ENCODE peak calls at places on chromosomes 16 and 17, in ten cellular contexts. M is cardiac fibroblast; L is NCI-H1417; K is AG04450; T is stimulated activated CD4-positive, alpha-beta T cell treated with anti-CD3 and anti-CD28 coated beads, TNF-alpha, amount 100 ng/mL, for 4 hours; G is AG04449; E is glutamatergic neuron; H is EH; I is HTR-8/SVneo; A is ELR. Y is an unnamed sample.

GRCh38 chr17:29549169-29549935 is 17.5 kb downstream of the ABHD15 start:
- DNase-seq in E (no peak), M (peak), H (peak), A (no peak), I (no peak), L (peak), T (no peak), K (no peak), G (no peak), Y (no peak)

GRCh38 chr16:79811541-79811940 is 211.0 kb upstream of the MAF start:
- DNase-seq in K (no peak), M (no peak), E (no peak), T (no peak), I (no peak), L (no peak), G (no peak), A (no peak), H (no peak), Y (no peak)

GRCh38 chr17:71975998-71976649 is 144.7 kb upstream of the SOX9 start:
- DNase-seq in E (peak), A (peak), T (no peak), H (peak), I (peak), L (no peak), M (peak), G (peak), K (peak), Y (no peak)

GRCh38 chr16:60310836-60311445 is 1576.8 kb upstream of the GOT2 start:
- DNase-seq in L (no peak), K (no peak), T (no peak), H (no peak), G (no peak), A (no peak), M (no peak), E (no peak), I (no peak), Y (no peak)

GRCh38 chr17:51428668-51429486 is 168.5 kb downstream of the UTP18 start:
- DNase-seq in E (no peak), H (no peak), I (no peak), M (no peak), K (no peak), A (no peak), G (no peak), T (no peak), L (no peak), Y (no peak)

GRCh38 chr16:89670496-89671431 is 13.1 kb downstream of the SPATA33 start:
- DNase-seq in T (no peak), H (peak), L (no peak), A (peak), M (peak), E (no peak), G (no peak), I (no peak), K (no peak), Y (no peak)

GRCh38 chr16:11356573-11357331 is 11.5 kb downstream of the RMI2 start:
- DNase-seq in T (peak), G (no peak), E (peak), H (peak), L (peak), I (peak), M (peak), A (peak), K (no peak), Y (no peak)

GRCh38 chr17:81328925-81329278 is 33.8 kb upstream of the SLC38A10 start:
- DNase-seq in H (no peak), G (no peak), T (no peak), K (no peak), M (peak), E (no peak), I (no peak), A (no peak), L (no peak), Y (no peak)

GRCh38 chr17:30203471-30203981 is 32.0 kb downstream of the SLC6A4 start:
- DNase-seq in L (no peak), K (no peak), H (no peak), T (no peak), I (no peak), E (no peak), A (no peak), G (no peak), M (no peak), Y (no peak)